ENCODE peak calls at places on chromosomes 6 and 20, in six cellular contexts. F is IMR-90, T is neuronal stem cell, N is H9, R is H1, X is mesenchymal stem cell. H is an unnamed sample.

GRCh38 chr6:16576391-16577368 is 184.6 kb downstream of the ATXN1 start:
- DNase-seq in F (no peak), T (no peak), N (no peak), R (no peak), X (peak), H (no peak)

GRCh38 chr6:22917344-22917743 is 348.0 kb downstream of the HDGFL1 start:
- DNase-seq in F (peak), T (no peak), N (no peak), R (no peak), X (peak), H (no peak)

GRCh38 chr6:34055223-34055933 is 90.5 kb downstream of the GRM4 start:
- DNase-seq in F (peak), T (peak), N (peak), R (peak), X (peak), H (peak)

GRCh38 chr20:61930776-61931475 is 134.8 kb downstream of the TAF4 start:
- DNase-seq in F (no peak), T (no peak), N (no peak), R (no peak), X (no peak), H (no peak)

GRCh38 chr20:58246346-58246745 is 17.9 kb upstream of the ANKRD60 start:
- DNase-seq in F (no peak), T (no peak), N (peak), R (no peak), X (peak), H (peak)

GRCh38 chr6:169669147-169669546 is 32.7 kb downstream of the WDR27 start:
- DNase-seq in F (no peak), T (no peak), N (no peak), R (no peak), X (no peak), H (no peak)

GRCh38 chr6:108804976-108805375 is 43.2 kb upstream of the ARMC2 start:
- DNase-seq in F (no peak), T (no peak), N (no peak), R (no peak), X (no peak), H (no peak)

GRCh38 chr20:3313681-3314080 is 74.7 kb upstream of the SLC4A11 start:
- DNase-seq in F (no peak), T (no peak), N (no peak), R (no peak), X (peak), H (no peak)

GRCh38 chr6:158290659-158291058 is 21.6 kb upstream of the TULP4 start:
- DNase-seq in F (no peak), T (no peak), N (no peak), R (no peak), X (no peak), H (no peak)
- H2AFZ ChIP-seq in F (no peak), T (no peak), N (no peak), R (no peak), X (no peak), H (no peak)

DNA sequence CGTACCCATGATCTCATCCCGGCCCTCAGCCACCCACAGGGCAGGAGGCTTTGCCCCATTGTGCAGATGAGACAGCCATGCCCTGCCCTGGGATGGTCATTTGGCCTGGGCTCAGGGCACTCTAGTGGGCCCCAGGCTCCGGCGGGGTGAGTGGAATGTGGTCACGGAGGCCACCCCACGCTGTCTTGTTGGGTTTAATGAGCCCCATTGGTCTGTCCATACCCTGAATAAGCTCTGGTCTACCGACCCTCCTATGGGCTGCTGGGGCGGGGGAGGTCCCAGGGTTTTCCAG is 50.6 kb downstream of the FGD2 start:
- DNase-seq in F (no peak), T (no peak), N (no peak), R (no peak), X (no peak), H (no peak)
- H2BK5ac ChIP-seq in F (no peak), T (peak), N (no peak), R (peak), X (no peak), H (no peak)

DNA sequence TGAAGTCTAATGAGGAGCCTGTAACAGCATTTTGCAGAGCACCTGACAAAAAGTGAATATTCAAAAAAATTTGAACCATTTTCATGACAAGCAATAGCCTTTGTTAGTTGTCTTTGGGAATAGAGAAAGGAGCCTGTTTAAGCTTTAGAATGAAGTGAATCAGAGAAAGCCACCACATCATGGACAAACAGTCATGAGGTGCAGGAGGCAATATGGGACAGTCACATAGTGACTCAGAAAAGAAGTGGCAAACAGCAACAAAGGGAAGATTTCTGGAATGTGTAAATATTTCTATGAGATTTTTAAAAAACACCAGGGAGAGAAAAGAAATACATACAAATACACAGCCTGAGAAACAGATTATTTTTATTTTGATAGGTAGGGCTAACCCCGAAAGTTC is 6.6 kb downstream of the KLHL31 start:
- DNase-seq in F (no peak), T (no peak), N (no peak), R (no peak), X (no peak), H (no peak)
- H2AFZ ChIP-seq in F (no peak), T (no peak), N (no peak), R (no peak), X (no peak), H (no peak)

GRCh38 chr6:26457796-26458688 is at the start of gene BTN2A1:
- DNase-seq in F (peak), T (peak), N (peak), R (peak), X (peak), H (peak)
- H2BK5ac ChIP-seq in F (peak), T (peak), N (peak), R (peak), X (peak), H (peak)

GRCh38 chr6:154246723-154247118 is 109.9 kb downstream of the IPCEF1 start:
- DNase-seq in F (no peak), T (no peak), N (no peak), R (no peak), X (no peak), H (no peak)

GRCh38 chr6:154247119-154247814 is 109.3 kb downstream of the IPCEF1 start:
- DNase-seq in F (no peak), T (peak), N (no peak), R (no peak), X (no peak), H (peak)

GRCh38 chr6:154252676-154253075 is 103.9 kb downstream of the IPCEF1 start:
- DNase-seq in F (no peak), T (no peak), N (no peak), R (no peak), X (no peak), H (no peak)

GRCh38 chr6:154245542-154245941 is 111.1 kb downstream of the IPCEF1 start:
- DNase-seq in F (no peak), T (no peak), N (no peak), R (no peak), X (no peak), H (no peak)

GRCh38 chr6:154249499-154250298 is 106.9 kb downstream of the IPCEF1 start:
- DNase-seq in F (no peak), T (no peak), N (no peak), R (no peak), X (no peak), H (no peak)
- H2AFZ ChIP-seq in F (no peak), T (no peak), N (no peak), R (no peak), X (no peak), H (no peak)

DNA sequence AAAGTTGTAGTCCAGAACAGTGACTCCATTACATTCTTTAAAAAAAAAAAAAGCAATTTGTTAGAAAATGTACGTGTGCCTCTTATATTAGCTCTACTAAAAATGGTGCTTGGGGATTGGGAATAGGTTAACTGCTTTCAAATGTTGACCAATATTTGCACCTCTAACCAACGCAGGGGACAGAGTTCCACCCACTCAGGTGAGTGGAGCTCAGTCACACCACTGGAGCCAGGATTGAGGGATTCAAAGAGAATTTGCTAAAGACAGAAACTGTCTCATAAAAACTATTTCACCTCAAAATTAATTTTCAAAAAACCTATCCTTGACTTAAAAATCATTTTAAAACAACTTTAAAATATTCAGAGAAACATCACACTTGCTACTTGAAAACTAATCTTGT is 88.8 kb downstream of the PDE10A start:
- DNase-seq in F (no peak), T (no peak), N (no peak), R (no peak), X (no peak), H (no peak)
- H2BK5ac ChIP-seq in F (peak), T (no peak), N (no peak), R (no peak), X (no peak), H (no peak)

H was measured in trophoblast cell.